ENCODE peak calls at places on chromosome 15, in five cellular contexts. C is body of pancreas, N is kidney, Y is PC-9, V is MM.1S. R is an unnamed sample. For H3K9me3, the result is how much of the 10 kb centered on the place peaks cover.

GRCh38 chr15:23877502-23878412 is 190.7 kb upstream of the NDN start:
- DNase-seq in C (peak), N (peak), Y (peak), V (peak), R (peak)

GRCh38 chr15:32919749-32920414 is 202.1 kb downstream of the GREM1 start:
- DNase-seq in C (no peak), N (no peak), Y (no peak), V (no peak), R (no peak)

GRCh38 chr15:51499379-51499976 is 123.1 kb downstream of the DMXL2 start:
- DNase-seq in C (no peak), N (no peak), Y (no peak), V (peak), R (no peak)

GRCh38 chr15:78075490-78076230 is 1.9 kb downstream of the TBC1D2B start:
- DNase-seq in C (peak), N (no peak), Y (peak), V (no peak), R (peak)

GRCh38 chr15:81156324-81156723 is 22.3 kb downstream of the CFAP161 start:
- DNase-seq in C (no peak), N (no peak), Y (no peak), V (no peak), R (no peak)

GRCh38 chr15:35206060-35206675 is 121.1 kb upstream of the NANOGP8 start:
- DNase-seq in C (no peak), N (no peak), Y (no peak), V (peak), R (no peak)

GRCh38 chr15:29034151-29034550 is 148.4 kb downstream of the APBA2 start:
- DNase-seq in C (no peak), N (no peak), Y (no peak), V (no peak), R (no peak)

GRCh38 chr15:57527382-57528091 is 64.2 kb upstream of the MYZAP start:
- DNase-seq in C (peak), N (no peak), Y (peak), V (peak), R (no peak)

GRCh38 chr15:78681306-78682012 is 40.4 kb upstream of the CHRNB4 start:
- DNase-seq in C (no peak), N (no peak), Y (no peak), V (no peak), R (no peak)

GRCh38 chr15:40081691-40082194 is 26.9 kb downstream of the BMF start:
- DNase-seq in C (peak), N (peak), Y (no peak), V (peak), R (peak)

GRCh38 chr15:65330934-65331645 is 26.6 kb downstream of the RNU5B-1 start:
- DNase-seq in C (no peak), N (peak), Y (no peak), V (no peak), R (no peak)

GRCh38 chr15:64443747-64444621 is 16.4 kb upstream of the ZNF609 start:
- DNase-seq in C (peak), N (no peak), Y (peak), V (peak), R (no peak)

GRCh38 chr15:81133782-81134461 is at the start of gene CFAP161:
- DNase-seq in C (peak), N (peak), Y (no peak), V (peak), R (peak)

GRCh38 chr15:26739791-26740190 is 33.1 kb downstream of the GABRB3 start:
- DNase-seq in C (no peak), N (no peak), Y (no peak), V (no peak), R (no peak)

GRCh38 chr15:26738996-26739395 is 33.9 kb downstream of the GABRB3 start:
- DNase-seq in C (no peak), N (no peak), Y (no peak), V (no peak), R (no peak)

GRCh38 chr15:26731965-26732364 is 40.9 kb downstream of the GABRB3 start:
- DNase-seq in C (no peak), N (no peak), Y (no peak), V (no peak), R (no peak)

DNA sequence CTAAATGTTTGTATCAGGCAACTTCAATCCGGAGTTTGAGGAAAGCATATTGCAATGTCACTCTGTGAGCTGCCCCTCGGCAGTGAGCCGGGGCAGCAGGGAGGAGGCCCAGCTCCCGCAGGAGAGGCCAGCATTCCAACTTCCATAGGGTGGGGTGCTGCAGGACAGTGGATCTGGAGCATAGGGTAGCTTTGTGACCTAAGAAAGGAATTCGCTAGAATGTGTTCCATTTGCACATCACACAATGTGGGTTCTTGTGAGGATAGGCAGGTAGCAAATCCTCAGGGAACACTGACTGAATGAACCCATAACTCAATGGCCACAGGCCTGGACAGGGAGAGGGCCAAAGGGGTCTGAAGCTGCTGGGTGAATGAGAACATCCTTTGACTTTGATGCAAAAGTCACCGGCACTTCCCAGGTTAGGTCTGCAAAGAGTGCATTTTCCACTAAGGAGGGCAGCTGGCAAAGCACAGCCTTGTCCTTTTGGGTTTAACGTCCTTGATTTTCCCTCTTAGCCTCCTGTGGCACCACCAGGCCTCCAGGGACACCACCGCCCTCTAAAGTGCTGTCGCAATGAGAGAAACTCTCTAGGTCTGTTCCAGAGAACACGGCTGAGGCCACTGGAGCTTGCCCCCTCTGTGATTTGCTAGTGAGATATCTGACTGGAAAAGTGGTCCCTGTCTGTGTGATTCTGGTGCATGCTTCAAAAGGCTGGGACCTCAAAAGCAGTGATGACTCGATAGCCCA is 36.2 kb downstream of the GABRB3 start:
- DNase-seq in C (no peak), N (no peak), Y (no peak), V (no peak), R (no peak)
- H3K4me3 ChIP-seq in C (no peak), N (no peak), Y (no peak), V (no peak), R (no peak)

GRCh38 chr15:70063284-70063991 is 34.3 kb downstream of the TLE3 start:
- DNase-seq in C (no peak), N (no peak), Y (no peak), V (no peak), R (no peak)

GRCh38 chr15:70063992-70064379 is 33.7 kb downstream of the TLE3 start:
- DNase-seq in C (no peak), N (no peak), Y (no peak), V (no peak), R (no peak)

GRCh38 chr15:70065006-70065722 is 32.6 kb downstream of the TLE3 start:
- DNase-seq in C (peak), N (no peak), Y (no peak), V (no peak), R (peak)

GRCh38 chr15:70066004-70066403 is 31.7 kb downstream of the TLE3 start:
- DNase-seq in C (no peak), N (no peak), Y (no peak), V (no peak), R (no peak)

GRCh38 chr15:70064441-70064840 is 33.3 kb downstream of the TLE3 start:
- DNase-seq in C (no peak), N (no peak), Y (no peak), V (no peak), R (no peak)
- TF ChIP-seq CTCF in C (no peak), N (no peak), Y (no peak), V (no peak), R (no peak)

GRCh38 chr15:46861796-46862195 is 855.5 kb upstream of the SEMA6D start:
- DNase-seq in C (no peak), N (no peak), Y (no peak), V (no peak), R (no peak)
- H3K9me3 ChIP-seq in C (under half), N (under half), Y (under half), V (under half), R (under half)

DNA sequence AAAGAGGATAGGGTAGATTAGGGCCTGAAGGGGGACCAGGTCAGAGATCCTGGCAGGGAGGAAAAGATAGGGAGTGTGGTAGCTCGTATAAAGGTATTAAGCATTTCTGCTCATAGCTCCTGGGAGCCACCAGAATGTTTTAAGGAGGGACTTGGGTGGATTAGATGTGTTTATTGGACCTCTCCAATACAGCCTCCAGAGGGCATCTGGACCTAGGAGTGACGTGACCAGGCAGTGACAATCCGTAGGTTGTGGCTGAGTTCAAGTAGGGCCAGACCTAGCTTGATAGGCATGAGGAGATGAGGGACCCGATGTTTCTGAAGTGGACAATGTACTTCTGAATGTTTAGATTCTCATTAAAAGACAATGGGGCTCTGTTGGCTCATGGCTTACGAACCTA is 435.2 kb downstream of the MCTP2 start:
- DNase-seq in C (no peak), N (no peak), Y (no peak), V (no peak), R (no peak)
- H3K4me3 ChIP-seq in C (no peak), N (no peak), Y (no peak), V (no peak), R (no peak)

GRCh38 chr15:66905954-66906353 is 159.4 kb upstream of the SMAD3 start:
- DNase-seq in C (no peak), N (no peak), Y (no peak), V (no peak), R (no peak)
- TF ChIP-seq CTCF in C (no peak), N (no peak), Y (peak), V (no peak), R (no peak)

GRCh38 chr15:87365221-87365620 is 891.3 kb downstream of the NTRK3 start:
- DNase-seq in C (no peak), N (no peak), Y (no peak), V (no peak), R (no peak)

GRCh38 chr15:87362531-87362930 is 894.0 kb downstream of the NTRK3 start:
- DNase-seq in C (no peak), N (no peak), Y (no peak), V (no peak), R (no peak)

GRCh38 chr15:87369269-87369668 is 887.3 kb downstream of the NTRK3 start:
- DNase-seq in C (no peak), N (no peak), Y (peak), V (no peak), R (no peak)

GRCh38 chr15:87368511-87368910 is 888.0 kb downstream of the NTRK3 start:
- DNase-seq in C (no peak), N (no peak), Y (no peak), V (no peak), R (no peak)
- H3K9me3 ChIP-seq in C (under half), N (under half), Y (under half), V (under half), R (under half)